ENCODE peak calls at places on chromosomes 2 and 18, in four cellular contexts. One of them, this sample, is unnamed. For H3K4me1, the result is how much of the 10 kb centered on the place peaks cover.

GRCh38 chr2:240437861-240438809 is 2.7 kb downstream of the GPC1 start:
- DNase-seq in right atrium auricular region: peak
- DNase-seq in aorta: peak
- DNase-seq in testis: peak
- DNase-seq in this sample: peak

GRCh38 chr2:38138996-38139395 is 63.0 kb upstream of the CYP1B1 start:
- DNase-seq in aorta: no peak
- DNase-seq in right atrium auricular region: no peak
- DNase-seq in testis: no peak
- DNase-seq in this sample: no peak

GRCh38 chr18:58135170-58135569 is 91.1 kb downstream of the NEDD4L start:
- DNase-seq in aorta: no peak
- DNase-seq in right atrium auricular region: no peak
- DNase-seq in testis: no peak
- DNase-seq in this sample: no peak

GRCh38 chr18:22330508-22330907 is 87.2 kb downstream of the CTAGE1 start:
- DNase-seq in testis: no peak
- DNase-seq in aorta: no peak
- DNase-seq in right atrium auricular region: no peak
- DNase-seq in this sample: no peak

GRCh38 chr2:207830778-207831549 is 61.3 kb upstream of the FZD5 start:
- DNase-seq in right atrium auricular region: no peak
- DNase-seq in testis: no peak
- DNase-seq in aorta: no peak
- DNase-seq in this sample: no peak

GRCh38 chr2:215435809-215436704 is at the start of gene FN1:
- DNase-seq in aorta: peak
- DNase-seq in right atrium auricular region: peak
- DNase-seq in testis: peak
- DNase-seq in this sample: peak

GRCh38 chr18:11040823-11041712 is 108.3 kb downstream of the PIEZO2 start:
- DNase-seq in testis: peak
- DNase-seq in right atrium auricular region: no peak
- DNase-seq in aorta: no peak
- DNase-seq in this sample: peak

GRCh38 chr2:170770304-170771048 is at the start of gene ERICH2:
- DNase-seq in right atrium auricular region: peak
- DNase-seq in testis: peak
- DNase-seq in aorta: peak
- DNase-seq in this sample: peak

GRCh38 chr2:135709992-135710391 is 31.7 kb upstream of the UBXN4 start:
- DNase-seq in right atrium auricular region: peak
- DNase-seq in testis: peak
- DNase-seq in aorta: peak
- DNase-seq in this sample: peak

GRCh38 chr2:241193276-241193675 is 4.8 kb downstream of the ANO7 start:
- DNase-seq in aorta: no peak
- DNase-seq in testis: no peak
- DNase-seq in right atrium auricular region: no peak
- DNase-seq in this sample: no peak

GRCh38 chr18:77131100-77131651 is 1.4 kb downstream of the MBP start:
- DNase-seq in right atrium auricular region: no peak
- DNase-seq in aorta: peak
- DNase-seq in testis: no peak
- DNase-seq in this sample: no peak
- H3K4me1 ChIP-seq in right atrium auricular region: under half
- H3K4me1 ChIP-seq in aorta: under half
- H3K4me1 ChIP-seq in testis: under half
- H3K4me1 ChIP-seq in this sample: under half

DNA sequence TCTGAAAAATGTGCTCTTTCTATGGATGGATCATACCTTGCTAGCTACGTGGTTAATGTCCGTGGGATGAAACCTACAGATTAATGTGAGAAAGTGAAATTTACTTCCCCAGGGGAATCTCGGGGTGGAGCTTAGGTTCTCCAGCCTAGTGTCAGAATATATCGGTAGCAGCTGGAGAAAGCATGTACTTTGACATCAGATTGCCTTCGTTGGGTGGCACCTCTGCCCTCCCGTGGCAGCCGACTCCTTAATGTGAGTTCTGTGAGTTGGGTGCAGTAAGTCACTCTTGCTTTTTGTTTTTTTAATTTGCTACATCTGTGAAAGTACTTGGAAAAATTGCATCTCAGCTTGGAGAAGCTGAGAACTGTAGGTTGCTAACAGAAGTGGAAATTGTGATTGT is 3.5 kb downstream of the KLF11 start:
- DNase-seq in testis: no peak
- DNase-seq in aorta: peak
- DNase-seq in right atrium auricular region: no peak
- DNase-seq in this sample: no peak
- H3K4me1 ChIP-seq in testis: under half
- H3K4me1 ChIP-seq in aorta: under half
- H3K4me1 ChIP-seq in right atrium auricular region: under half
- H3K4me1 ChIP-seq in this sample: under half

GRCh38 chr2:60533114-60534033 is 20.1 kb downstream of the BCL11A start:
- DNase-seq in right atrium auricular region: no peak
- DNase-seq in aorta: no peak
- DNase-seq in testis: no peak
- DNase-seq in this sample: no peak
- H3K4me1 ChIP-seq in right atrium auricular region: under half
- H3K4me1 ChIP-seq in aorta: under half
- H3K4me1 ChIP-seq in testis: under half
- H3K4me1 ChIP-seq in this sample: under half

GRCh38 chr2:233354971-233355574 is 779 bp downstream of the DGKD start:
- DNase-seq in aorta: peak
- DNase-seq in testis: peak
- DNase-seq in right atrium auricular region: no peak
- DNase-seq in this sample: peak

GRCh38 chr2:233354500-233354924 is 218 bp downstream of the DGKD start:
- DNase-seq in aorta: peak
- DNase-seq in testis: no peak
- DNase-seq in right atrium auricular region: no peak
- DNase-seq in this sample: no peak

GRCh38 chr2:233352141-233352842 is 2.0 kb upstream of the DGKD start:
- DNase-seq in testis: no peak
- DNase-seq in aorta: no peak
- DNase-seq in right atrium auricular region: no peak
- DNase-seq in this sample: no peak

GRCh38 chr2:233353101-233353768 is 1.1 kb upstream of the DGKD start:
- DNase-seq in right atrium auricular region: no peak
- DNase-seq in aorta: no peak
- DNase-seq in testis: no peak
- DNase-seq in this sample: no peak

GRCh38 chr2:233353769-233354499 is at the start of gene DGKD:
- DNase-seq in right atrium auricular region: peak
- DNase-seq in testis: peak
- DNase-seq in aorta: peak
- DNase-seq in this sample: peak
- H3K4me1 ChIP-seq in right atrium auricular region: under half
- H3K4me1 ChIP-seq in testis: under half
- H3K4me1 ChIP-seq in aorta: under half
- H3K4me1 ChIP-seq in this sample: under half

This sample was measured in endothelial cell of umbilical vein.